ENCODE peak calls at places on chromosomes 1 and 21, in ten cellular contexts. S is BJ, D is astrocyte of the cerebellum, Z is AG04450, L is GM20000, X is OCI-LY7, V is testis, E is spleen, T is LNCaP clone FGC, J is GM13976. I is an unnamed sample.
A peak's percentile ranks its signal among the peaks of the same experiment; 100 is the strongest.

GRCh38 chr1:203839081-203839480 is 22.3 kb upstream of the SNRPE start:
- DNase-seq in X (no peak), E (no peak), J (no peak), S (no peak), Z (peak; percentile 46), V (peak; percentile 51), D (peak; percentile 81), L (no peak), T (peak; percentile 54), I (peak; percentile 78)

GRCh38 chr1:62810420-62811274 is 26.7 kb downstream of the ATG4C start:
- DNase-seq in S (no peak), E (no peak), X (peak; percentile 55), V (no peak), L (peak; percentile 43), T (no peak), J (peak; percentile 46), Z (no peak), D (no peak), I (no peak)

GRCh38 chr1:22315315-22316078 is 136.2 kb upstream of the ZBTB40 start:
- DNase-seq in T (no peak), X (no peak), E (no peak), L (no peak), Z (no peak), S (no peak), D (no peak), V (no peak), J (peak; percentile 8), I (no peak)

GRCh38 chr1:115893545-115893944 is 52.6 kb upstream of the NHLH2 start:
- DNase-seq in E (no peak), J (no peak), V (no peak), T (no peak), Z (no peak), L (no peak), X (no peak), S (no peak), D (no peak), I (no peak)

GRCh38 chr1:174262747-174263241 is 103.5 kb downstream of the RABGAP1L start:
- DNase-seq in T (peak; percentile 32), S (peak; percentile 11), D (peak; percentile 68), L (peak; percentile 52), V (no peak), E (no peak), J (peak; percentile 53), X (peak; percentile 92), Z (peak; percentile 34), I (peak; percentile 35)

GRCh38 chr21:27570306-27570868 is 603.5 kb upstream of the ADAMTS5 start:
- DNase-seq in X (no peak), T (no peak), D (peak; percentile 93), V (peak; percentile 77), Z (peak; percentile 87), J (no peak), E (no peak), L (no peak), S (peak; percentile 76), I (peak; percentile 72)

GRCh38 chr1:218353656-218354055 is 8.5 kb downstream of the TGFB2 start:
- DNase-seq in V (no peak), J (no peak), T (no peak), L (no peak), X (no peak), S (no peak), Z (no peak), D (no peak), E (no peak), I (no peak)

GRCh38 chr1:92439291-92439690 is 47.4 kb downstream of the GFI1 start:
- DNase-seq in E (no peak), J (no peak), S (no peak), D (no peak), L (no peak), Z (no peak), X (no peak), V (no peak), T (no peak), I (no peak)

GRCh38 chr1:54813479-54814147 is 12.5 kb upstream of the TTC22 start:
- DNase-seq in L (no peak), S (no peak), D (no peak), V (no peak), J (peak; percentile 55), T (no peak), E (no peak), X (no peak), Z (no peak), I (no peak)

GRCh38 chr21:29725025-29725736 is 214.6 kb downstream of the GRIK1 start:
- DNase-seq in E (no peak), T (peak; percentile 63), J (no peak), L (no peak), S (no peak), Z (no peak), V (no peak), D (no peak), X (no peak), I (no peak)

GRCh38 chr1:46812996-46813857 is 14.4 kb downstream of the CYP4B1 start:
- DNase-seq in V (no peak), X (no peak), T (no peak), D (no peak), L (no peak), Z (no peak), E (no peak), J (no peak), S (no peak), I (no peak)

DNA sequence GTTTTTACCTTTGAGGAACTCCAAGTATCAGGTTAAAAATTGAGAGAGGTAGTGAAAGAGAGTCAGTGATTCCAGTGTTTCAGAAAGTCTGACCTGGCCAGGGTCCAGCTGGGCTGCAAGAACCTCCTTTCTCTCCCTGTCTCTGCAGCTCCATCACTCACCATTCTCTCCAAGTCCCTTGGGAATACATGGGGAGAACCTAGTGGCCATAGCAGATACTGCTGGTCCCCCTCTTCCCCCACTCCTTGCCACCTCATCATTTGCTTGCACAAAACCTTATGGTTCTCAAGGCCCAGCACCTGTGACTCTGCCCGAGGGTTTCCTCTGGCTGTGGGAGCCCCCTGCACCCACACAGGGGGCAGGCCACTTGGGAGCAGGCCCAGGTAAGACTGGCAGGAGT is 279.5 kb downstream of the KIF26B start:
- DNase-seq in Z (no peak), V (no peak), J (no peak), X (no peak), E (no peak), D (no peak), L (no peak), T (no peak), S (no peak), I (no peak)
- TF ChIP-seq CTCF in Z (peak; percentile 17), V (no peak), J (no peak), X (no peak), E (no peak), D (no peak), L (no peak), T (no peak), S (peak; percentile 2), I (no peak)

GRCh38 chr1:94926365-94926914 is 470 bp downstream of the CNN3 start:
- DNase-seq in T (no peak), Z (no peak), S (no peak), E (peak; percentile 83), L (peak; percentile 75), X (no peak), J (peak; percentile 64), D (no peak), V (peak; percentile 38), I (no peak)
- TF ChIP-seq CTCF in T (no peak), Z (peak; percentile 52), S (peak; percentile 46), E (no peak), L (no peak), X (no peak), J (no peak), D (peak; percentile 33), V (peak; percentile 31), I (peak; percentile 41)

GRCh38 chr1:57304591-57304990 is 119.3 kb downstream of the DAB1 start:
- DNase-seq in Z (no peak), T (no peak), J (no peak), X (no peak), L (no peak), S (no peak), V (no peak), D (no peak), E (no peak), I (no peak)

GRCh38 chr1:57309608-57310007 is 114.3 kb downstream of the DAB1 start:
- DNase-seq in S (no peak), L (no peak), J (no peak), X (no peak), D (no peak), T (no peak), E (no peak), V (no peak), Z (no peak), I (no peak)

GRCh38 chr1:57302812-57303607 is 120.8 kb downstream of the DAB1 start:
- DNase-seq in V (no peak), E (no peak), D (no peak), S (no peak), T (no peak), L (no peak), X (no peak), Z (no peak), J (no peak), I (no peak)

GRCh38 chr1:57310992-57311790 is 112.7 kb downstream of the DAB1 start:
- DNase-seq in T (no peak), V (no peak), Z (no peak), D (no peak), L (no peak), J (no peak), X (no peak), S (no peak), E (no peak), I (no peak)

GRCh38 chr1:57307382-57307781 is 116.5 kb downstream of the DAB1 start:
- DNase-seq in T (no peak), D (no peak), X (peak; percentile 75), S (no peak), E (no peak), V (no peak), Z (no peak), L (peak; percentile 6), J (no peak), I (no peak)
- TF ChIP-seq CTCF in T (no peak), D (no peak), X (no peak), S (no peak), E (no peak), V (no peak), Z (no peak), L (no peak), J (no peak), I (no peak)

GRCh38 chr1:167605576-167605975 is 24.5 kb upstream of the RCSD1 start:
- DNase-seq in E (no peak), Z (no peak), S (no peak), D (no peak), T (no peak), X (no peak), J (no peak), L (no peak), V (no peak), I (no peak)

GRCh38 chr1:167594827-167595226 is 35.2 kb upstream of the RCSD1 start:
- DNase-seq in S (no peak), D (no peak), T (peak; percentile 43), L (no peak), V (no peak), Z (no peak), X (no peak), E (no peak), J (no peak), I (no peak)

GRCh38 chr1:167602840-167603239 is 27.2 kb upstream of the RCSD1 start:
- DNase-seq in S (no peak), E (peak; percentile 77), L (no peak), Z (no peak), T (no peak), D (no peak), J (peak; percentile 25), X (no peak), V (no peak), I (no peak)

GRCh38 chr1:167601442-167602380 is 28.3 kb upstream of the RCSD1 start:
- DNase-seq in E (peak; percentile 89), X (peak; percentile 79), S (no peak), L (peak; percentile 36), J (peak; percentile 49), T (no peak), D (no peak), V (peak; percentile 40), Z (no peak), I (no peak)

GRCh38 chr1:167599839-167600581 is 30.0 kb upstream of the RCSD1 start:
- DNase-seq in V (peak; percentile 46), E (no peak), S (no peak), J (peak; percentile 67), D (peak; percentile 20), L (peak; percentile 64), X (peak; percentile 80), T (peak; percentile 44), Z (no peak), I (no peak)
- TF ChIP-seq CTCF in V (peak; percentile 39), E (peak; percentile 46), S (peak; percentile 52), J (peak; percentile 66), D (peak; percentile 41), L (peak; percentile 52), X (peak; percentile 97), T (peak; percentile 87), Z (peak; percentile 45), I (peak; percentile 65)

I was measured in AG09319.